ENCODE peak calls at places on chromosome 3, in six cellular contexts. V is heart right ventricle; K is mammary epithelial cell; D is mesenchymal stem cell; L is CD4-positive, alpha-beta T cell; N is spleen. F is an unnamed sample.

GRCh38 chr3:113536627-113537101 is 4.3 kb downstream of the SIDT1 start:
- DNase-seq in V (no peak), K (peak), D (no peak), L (no peak), N (no peak), F (no peak)

GRCh38 chr3:54870423-54870822 is 57.4 kb downstream of the LRTM1 start:
- DNase-seq in V (peak), K (peak), D (peak), L (no peak), N (no peak), F (no peak)

GRCh38 chr3:156603379-156604017 is 48.6 kb upstream of the SSR3 start:
- DNase-seq in V (no peak), K (no peak), D (no peak), L (no peak), N (no peak), F (no peak)

GRCh38 chr3:12193485-12194165 is 34.9 kb upstream of the TIMP4 start:
- DNase-seq in V (no peak), K (peak), D (peak), L (no peak), N (no peak), F (no peak)

GRCh38 chr3:59641169-59641914 is 591.5 kb upstream of the CFAP20DC start:
- DNase-seq in V (peak), K (no peak), D (no peak), L (no peak), N (no peak), F (no peak)

GRCh38 chr3:196193037-196193737 is 18.0 kb downstream of the ZDHHC19 start:
- DNase-seq in V (no peak), K (no peak), D (no peak), L (no peak), N (peak), F (no peak)

GRCh38 chr3:195895078-195895899 is 13.1 kb downstream of the TNK2 start:
- DNase-seq in V (peak), K (peak), D (peak), L (peak), N (peak), F (peak)

GRCh38 chr3:109392293-109392692 is 54.9 kb upstream of the DPPA4 start:
- DNase-seq in V (no peak), K (no peak), D (no peak), L (no peak), N (no peak), F (no peak)

GRCh38 chr3:47961815-47962606 is 54.2 kb downstream of the MAP4 start:
- DNase-seq in V (no peak), K (peak), D (peak), L (peak), N (no peak), F (no peak)

GRCh38 chr3:52023860-52024764 is 28.4 kb upstream of the RPL29 start:
- DNase-seq in V (no peak), K (no peak), D (no peak), L (no peak), N (no peak), F (no peak)

GRCh38 chr3:114880078-114880477 is 267.0 kb downstream of the ZBTB20 start:
- DNase-seq in V (no peak), K (peak), D (peak), L (no peak), N (no peak), F (no peak)

GRCh38 chr3:57224856-57225255 is 2.7 kb upstream of the APPL1 start:
- DNase-seq in V (no peak), K (no peak), D (no peak), L (no peak), N (no peak), F (no peak)

GRCh38 chr3:85172001-85172400 is 213.2 kb downstream of the CADM2 start:
- DNase-seq in V (no peak), K (no peak), D (no peak), L (no peak), N (no peak), F (no peak)

GRCh38 chr3:70061111-70061510 is 61.6 kb downstream of the SAMMSON start:
- DNase-seq in V (no peak), K (no peak), D (no peak), L (no peak), N (no peak), F (no peak)

GRCh38 chr3:60504827-60505457 is 746.3 kb downstream of the FHIT start:
- DNase-seq in V (no peak), K (no peak), D (no peak), L (no peak), N (no peak), F (no peak)

GRCh38 chr3:147895509-147895908 is 486.3 kb downstream of the ZIC1 start:
- DNase-seq in V (no peak), K (no peak), D (no peak), L (no peak), N (no peak), F (no peak)

GRCh38 chr3:113825090-113825489 is 13.5 kb upstream of the GRAMD1C start:
- DNase-seq in V (no peak), K (no peak), D (no peak), L (no peak), N (no peak), F (no peak)

GRCh38 chr3:45923755-45924154 is 19.5 kb upstream of the CXCR6 start:
- DNase-seq in V (no peak), K (peak), D (peak), L (no peak), N (no peak), F (no peak)

GRCh38 chr3:17579289-17580031 is 163.0 kb downstream of the TBC1D5 start:
- DNase-seq in V (no peak), K (peak), D (no peak), L (no peak), N (no peak), F (no peak)

GRCh38 chr3:116005404-116005803 is 382.1 kb downstream of the GAP43 start:
- DNase-seq in V (peak), K (peak), D (peak), L (no peak), N (no peak), F (no peak)

GRCh38 chr3:116994473-116994872 is 284.9 kb downstream of the TUSC7 start:
- DNase-seq in V (no peak), K (no peak), D (no peak), L (no peak), N (no peak), F (no peak)

GRCh38 chr3:11248596-11248995 is 23.6 kb upstream of the ATG7 start:
- DNase-seq in V (no peak), K (no peak), D (peak), L (no peak), N (no peak), F (no peak)

GRCh38 chr3:24363242-24363641 is 131.4 kb downstream of the THRB start:
- DNase-seq in V (no peak), K (no peak), D (peak), L (no peak), N (no peak), F (no peak)

GRCh38 chr3:11059090-11059798 is 66.7 kb downstream of the SLC6A1 start:
- DNase-seq in V (peak), K (peak), D (peak), L (no peak), N (no peak), F (no peak)

GRCh38 chr3:177929310-177929709 is 606.9 kb upstream of the KCNMB2 start:
- DNase-seq in V (no peak), K (peak), D (no peak), L (no peak), N (no peak), F (no peak)

GRCh38 chr3:31077021-31077601 is 182.7 kb upstream of the GADL1 start:
- DNase-seq in V (no peak), K (peak), D (peak), L (no peak), N (no peak), F (no peak)
- H3K27ac ChIP-seq in V (no peak), K (peak), D (peak), L (no peak), N (peak), F (no peak)

DNA sequence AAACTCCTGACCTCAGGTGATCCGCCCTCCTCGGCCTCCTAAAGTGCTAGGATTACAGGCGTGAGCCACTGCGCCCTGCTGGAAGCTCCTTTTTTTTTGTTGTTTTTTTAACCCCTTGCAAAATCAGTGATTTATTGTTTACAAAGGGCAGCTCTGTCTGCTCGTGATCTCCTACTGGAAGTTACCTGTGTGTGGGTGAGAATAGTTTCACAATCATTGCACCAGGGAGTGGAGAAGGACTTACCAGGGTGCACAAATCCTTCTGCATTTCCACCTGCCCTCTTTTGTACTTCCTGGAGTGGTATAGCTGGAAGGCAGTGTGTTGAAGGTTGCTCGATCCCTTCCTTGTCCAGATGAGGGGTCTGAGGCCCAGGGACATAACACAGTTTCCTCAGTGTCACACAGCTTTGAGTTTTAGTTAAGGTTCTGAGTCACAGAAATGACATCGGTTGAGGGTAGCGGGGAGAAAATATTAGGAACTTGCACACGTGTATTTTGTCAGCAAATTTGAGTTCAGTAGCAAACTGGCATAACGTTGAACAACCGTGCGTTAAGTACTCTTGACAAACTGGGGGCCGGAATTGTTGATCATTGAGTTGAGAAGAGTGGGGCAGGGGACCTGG is 11.3 kb upstream of the TRAK1 start:
- DNase-seq in V (no peak), K (peak), D (no peak), L (no peak), N (peak), F (no peak)
- H3K27ac ChIP-seq in V (peak), K (no peak), D (peak), L (no peak), N (no peak), F (peak)

DNA sequence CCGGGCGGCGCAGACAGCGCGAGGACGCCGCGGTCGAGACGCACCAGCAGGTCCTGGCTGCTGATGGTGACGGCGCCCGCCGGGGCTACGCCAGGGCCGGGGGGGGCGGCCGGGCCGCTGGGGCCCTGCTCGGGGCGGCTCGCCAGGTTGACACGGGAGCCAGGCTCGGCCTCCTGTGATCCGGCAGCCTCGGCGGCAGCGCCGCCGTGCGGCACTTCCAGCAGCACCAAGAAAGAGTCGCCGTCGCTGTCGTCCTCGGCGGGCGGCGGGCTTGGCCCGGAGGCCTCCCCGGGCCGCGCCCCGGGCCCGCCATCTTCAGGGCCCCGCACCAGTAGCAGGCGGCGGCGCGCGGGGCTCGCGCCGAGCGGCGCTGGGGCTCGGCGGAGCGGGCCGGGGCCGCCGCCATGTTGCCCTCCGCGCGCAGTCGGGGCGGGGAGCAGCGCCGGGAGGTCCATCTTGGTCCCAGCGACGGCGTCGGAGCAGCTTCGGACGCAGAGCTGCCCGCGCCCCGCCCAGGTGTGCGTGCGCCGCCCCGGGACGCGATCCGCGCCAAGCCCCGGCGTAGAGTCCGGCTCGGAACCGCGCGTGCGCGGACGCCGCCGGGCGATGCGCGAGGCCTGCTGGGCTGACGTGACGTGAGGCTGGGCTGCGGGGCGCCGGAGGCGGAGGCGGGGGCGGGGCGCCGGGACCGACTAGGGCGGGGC is at the start of gene ZXDC:
- DNase-seq in V (peak), K (peak), D (peak), L (peak), N (peak), F (peak)
- H3K27ac ChIP-seq in V (peak), K (peak), D (no peak), L (peak), N (peak), F (peak)

GRCh38 chr3:38634133-38634532 is 15.4 kb downstream of the SCN5A start:
- DNase-seq in V (no peak), K (no peak), D (peak), L (no peak), N (peak), F (no peak)
- H3K27ac ChIP-seq in V (no peak), K (no peak), D (no peak), L (no peak), N (no peak), F (no peak)

GRCh38 chr3:64152100-64152499 is 73.2 kb downstream of the PRICKLE2 start:
- DNase-seq in V (no peak), K (peak), D (peak), L (no peak), N (no peak), F (no peak)

GRCh38 chr3:64149886-64150285 is 75.4 kb downstream of the PRICKLE2 start:
- DNase-seq in V (peak), K (no peak), D (no peak), L (no peak), N (no peak), F (no peak)

GRCh38 chr3:64148955-64149653 is 76.2 kb downstream of the PRICKLE2 start:
- DNase-seq in V (no peak), K (no peak), D (no peak), L (no peak), N (no peak), F (no peak)

GRCh38 chr3:64151335-64151871 is 73.9 kb downstream of the PRICKLE2 start:
- DNase-seq in V (no peak), K (no peak), D (peak), L (no peak), N (no peak), F (no peak)

GRCh38 chr3:64150527-64151238 is 74.6 kb downstream of the PRICKLE2 start:
- DNase-seq in V (peak), K (no peak), D (peak), L (no peak), N (no peak), F (no peak)
- H3K27ac ChIP-seq in V (peak), K (no peak), D (peak), L (no peak), N (no peak), F (peak)

GRCh38 chr3:129619726-129620162 is 13.3 kb upstream of the PLXND1 start:
- DNase-seq in V (no peak), K (no peak), D (no peak), L (no peak), N (peak), F (no peak)
- H3K27ac ChIP-seq in V (peak), K (no peak), D (no peak), L (no peak), N (no peak), F (no peak)

GRCh38 chr3:100981546-100981945 is 11.7 kb downstream of the ABI3BP start:
- DNase-seq in V (no peak), K (no peak), D (no peak), L (no peak), N (no peak), F (no peak)

GRCh38 chr3:100982710-100983109 is 10.5 kb downstream of the ABI3BP start:
- DNase-seq in V (peak), K (no peak), D (no peak), L (no peak), N (no peak), F (no peak)

GRCh38 chr3:100988080-100988479 is 5.1 kb downstream of the ABI3BP start:
- DNase-seq in V (no peak), K (no peak), D (no peak), L (no peak), N (no peak), F (no peak)

GRCh38 chr3:100984257-100984772 is 8.9 kb downstream of the ABI3BP start:
- DNase-seq in V (no peak), K (no peak), D (no peak), L (no peak), N (no peak), F (no peak)
- H3K27ac ChIP-seq in V (peak), K (no peak), D (no peak), L (no peak), N (no peak), F (no peak)

GRCh38 chr3:81485444-81485865 is 276.0 kb downstream of the GBE1 start:
- DNase-seq in V (no peak), K (peak), D (peak), L (no peak), N (no peak), F (no peak)
- H3K27ac ChIP-seq in V (peak), K (no peak), D (no peak), L (no peak), N (no peak), F (no peak)

DNA sequence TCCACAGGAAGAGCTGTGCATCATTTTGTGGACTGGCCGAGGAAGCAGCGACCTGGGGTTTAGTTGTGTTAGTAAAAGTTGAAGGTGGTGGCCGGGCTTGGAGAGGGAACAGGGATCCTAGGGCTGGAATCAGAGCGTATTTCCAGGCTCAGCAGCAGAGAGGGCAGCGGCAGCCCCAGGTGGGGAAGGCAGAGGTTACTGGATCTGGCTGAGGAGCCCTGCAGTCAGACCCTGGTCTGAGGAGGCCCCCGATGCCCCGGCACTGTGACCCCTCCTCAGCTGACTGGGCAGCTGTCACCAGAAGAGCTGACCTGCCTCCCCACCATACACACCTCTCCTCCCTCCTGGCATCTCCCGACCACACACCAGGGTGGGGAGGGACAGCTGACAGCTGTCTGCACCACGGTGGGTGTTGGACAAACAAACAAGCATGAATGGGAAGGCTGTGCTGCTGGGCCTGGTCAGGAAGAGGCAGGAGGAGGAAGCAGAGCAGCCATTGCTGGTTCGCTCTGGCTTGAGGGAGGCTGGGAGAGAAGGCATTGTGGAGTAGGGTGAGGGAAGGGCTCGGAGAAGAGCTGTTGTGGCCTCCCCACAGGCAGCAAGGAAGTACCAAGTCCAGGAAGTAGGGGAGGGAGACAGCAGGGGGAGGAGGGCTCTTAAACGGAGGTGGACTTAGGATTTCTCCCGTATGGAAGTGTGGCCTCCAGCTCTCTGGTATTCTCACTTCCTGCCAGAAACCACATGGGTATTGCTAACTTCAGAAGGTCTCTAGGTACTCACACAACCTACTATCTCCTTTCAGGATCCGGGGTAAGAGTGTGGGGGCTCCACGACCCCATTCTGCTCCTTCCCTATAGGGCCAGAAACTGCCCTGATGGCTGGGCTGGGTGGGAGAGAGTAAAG is 49.5 kb upstream of the HACD2 start:
- DNase-seq in V (no peak), K (no peak), D (no peak), L (no peak), N (no peak), F (no peak)
- H3K27ac ChIP-seq in V (no peak), K (no peak), D (peak), L (no peak), N (no peak), F (peak)

F was measured in caudate nucleus.